ENCODE peak calls at places on chromosomes 3 and 15, in seven cellular contexts. P is cardiac muscle cell, O is neural progenitor cell, Z is uterus, C is PC-3, D is heart left ventricle, F is dorsolateral prefrontal cortex. X is an unnamed sample.

GRCh38 chr3:191376742-191377141 is 46.4 kb upstream of the UTS2B start:
- DNase-seq in P (no peak), O (no peak), Z (no peak), C (peak), D (no peak), F (no peak), X (peak)

GRCh38 chr3:99929409-99930139 is 111.9 kb downstream of the CMSS1 start:
- DNase-seq in P (no peak), O (no peak), Z (peak), C (peak), D (peak), F (peak), X (no peak)

GRCh38 chr15:99496302-99496629 is 69.5 kb upstream of the MEF2A start:
- DNase-seq in P (no peak), O (no peak), Z (no peak), C (no peak), D (no peak), F (no peak), X (no peak)

GRCh38 chr3:16377847-16378302 is 112.9 kb downstream of the OXNAD1 start:
- DNase-seq in P (no peak), O (no peak), Z (no peak), C (no peak), D (no peak), F (peak), X (no peak)

GRCh38 chr3:16319307-16319706 is 54.3 kb downstream of the OXNAD1 start:
- DNase-seq in P (peak), O (peak), Z (no peak), C (peak), D (no peak), F (no peak), X (no peak)

GRCh38 chr3:170102421-170102820 is 64.6 kb downstream of the GPR160 start:
- DNase-seq in P (no peak), O (no peak), Z (no peak), C (no peak), D (no peak), F (no peak), X (no peak)

GRCh38 chr15:67762610-67763368 is 62.5 kb upstream of the SKOR1 start:
- DNase-seq in P (no peak), O (no peak), Z (no peak), C (no peak), D (no peak), F (no peak), X (no peak)

GRCh38 chr3:41199866-41200668 is 762 bp downstream of the CTNNB1 start:
- DNase-seq in P (no peak), O (peak), Z (no peak), C (peak), D (peak), F (peak), X (no peak)

GRCh38 chr3:52136513-52136912 is 17.7 kb downstream of the POC1A start:
- DNase-seq in P (no peak), O (no peak), Z (no peak), C (no peak), D (peak), F (no peak), X (no peak)

DNA sequence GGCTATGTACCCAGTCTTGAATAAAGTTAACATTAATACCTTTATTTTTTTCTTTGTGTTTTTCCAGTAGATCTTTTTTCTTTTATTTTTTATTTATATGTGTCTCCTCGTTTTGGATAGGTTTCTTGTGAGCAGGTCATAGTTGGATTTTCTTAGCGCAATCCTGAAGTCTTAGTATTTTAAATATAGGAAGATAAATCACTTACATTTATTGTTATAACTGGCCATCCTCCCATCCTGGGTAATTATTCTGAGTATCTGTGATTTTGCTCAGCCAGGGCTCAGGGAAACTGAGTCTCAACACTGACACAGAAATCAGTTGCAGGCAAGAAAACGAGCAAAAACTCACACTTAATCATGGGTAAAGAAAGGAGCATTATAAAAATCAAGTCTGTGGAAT is 11.6 kb upstream of the SLCO3A1 start:
- DNase-seq in P (no peak), O (no peak), Z (no peak), C (no peak), D (no peak), F (no peak), X (no peak)
- H3K27ac ChIP-seq in P (no peak), O (no peak), Z (no peak), C (no peak), D (no peak), F (no peak), X (no peak)

GRCh38 chr3:67739851-67740250 is 85.4 kb upstream of the SUCLG2 start:
- DNase-seq in P (no peak), O (no peak), Z (no peak), C (no peak), D (no peak), F (no peak), X (no peak)
- H3K27ac ChIP-seq in P (no peak), O (no peak), Z (no peak), C (no peak), D (no peak), F (no peak), X (no peak)

GRCh38 chr3:42612147-42612680 is 11.7 kb downstream of the NKTR start:
- DNase-seq in P (no peak), O (no peak), Z (no peak), C (no peak), D (no peak), F (no peak), X (no peak)
- H3K27ac ChIP-seq in P (peak), O (no peak), Z (no peak), C (no peak), D (peak), F (peak), X (no peak)

GRCh38 chr15:40789999-40790398 is 16.9 kb upstream of the ZFYVE19 start:
- DNase-seq in P (no peak), O (peak), Z (no peak), C (no peak), D (no peak), F (no peak), X (no peak)
- H3K27ac ChIP-seq in P (no peak), O (peak), Z (no peak), C (no peak), D (no peak), F (no peak), X (no peak)

GRCh38 chr15:58260911-58261267 is 122.7 kb downstream of the AQP9 start:
- DNase-seq in P (no peak), O (no peak), Z (no peak), C (peak), D (peak), F (no peak), X (no peak)
- H3K27ac ChIP-seq in P (no peak), O (no peak), Z (no peak), C (no peak), D (peak), F (no peak), X (no peak)

DNA sequence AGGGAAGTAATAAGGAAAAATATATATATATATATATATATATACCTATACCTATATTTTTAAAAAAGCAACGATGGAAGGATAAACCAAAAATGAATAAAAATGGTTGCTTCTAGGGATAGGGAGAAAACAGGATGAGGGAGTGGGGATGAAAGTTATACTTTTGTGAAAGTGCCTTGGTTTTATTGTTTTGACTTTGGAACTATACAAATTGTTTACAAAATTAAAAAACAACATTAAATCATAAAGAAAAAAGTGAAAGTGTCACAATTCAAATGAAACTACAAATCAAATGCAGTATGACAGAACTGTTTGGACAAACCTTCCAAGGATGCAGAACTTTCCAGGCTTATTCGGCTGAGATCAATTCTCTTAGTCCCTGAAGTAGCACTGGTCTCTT is 54.4 kb downstream of the SLC24A1 start:
- DNase-seq in P (no peak), O (no peak), Z (no peak), C (no peak), D (no peak), F (no peak), X (no peak)
- H3K27ac ChIP-seq in P (no peak), O (no peak), Z (no peak), C (no peak), D (no peak), F (no peak), X (no peak)